ENCODE peak calls at places on chromosome 11, in five cellular contexts. I is HepG2, A is GM12878, P is GM23338, N is K562. B is an unnamed sample.

GRCh38 chr11:115111066-115111465 is 393.1 kb downstream of the CADM1 start:
- DNase-seq in I (no peak), A (no peak), P (no peak), N (no peak), B (no peak)

GRCh38 chr11:76777922-76778321 is 5.2 kb upstream of the TSKU start:
- DNase-seq in I (no peak), A (no peak), P (no peak), N (no peak), B (no peak)

GRCh38 chr11:34811858-34812257 is 104.3 kb downstream of the APIP start:
- DNase-seq in I (no peak), A (no peak), P (no peak), N (no peak), B (no peak)

GRCh38 chr11:128575956-128576340 is 11.4 kb downstream of the ETS1 start:
- DNase-seq in I (no peak), A (no peak), P (no peak), N (no peak), B (no peak)

GRCh38 chr11:95322546-95322945 is 91.5 kb upstream of the SESN3 start:
- DNase-seq in I (no peak), A (no peak), P (no peak), N (no peak), B (no peak)

GRCh38 chr11:27571151-27571840 is 64.7 kb upstream of the LIN7C start:
- DNase-seq in I (no peak), A (no peak), P (peak), N (no peak), B (no peak)

GRCh38 chr11:78790784-78791183 is 216.1 kb upstream of the NARS2 start:
- DNase-seq in I (no peak), A (no peak), P (no peak), N (no peak), B (no peak)

GRCh38 chr11:111194789-111195188 is 50.7 kb upstream of the POU2AF2 start:
- DNase-seq in I (no peak), A (no peak), P (no peak), N (no peak), B (no peak)

GRCh38 chr11:86790073-86790727 is 10.1 kb upstream of the PRSS23 start:
- DNase-seq in I (no peak), A (no peak), P (no peak), N (no peak), B (peak)

GRCh38 chr11:9972917-9973504 is 309.1 kb downstream of the SWAP70 start:
- DNase-seq in I (peak), A (no peak), P (peak), N (peak), B (peak)

GRCh38 chr11:117795726-117796455 is 1.1 kb downstream of the DSCAML1 start:
- DNase-seq in I (no peak), A (no peak), P (peak), N (no peak), B (no peak)

GRCh38 chr11:62000539-62001446 is 33.4 kb upstream of the FTH1 start:
- DNase-seq in I (peak), A (no peak), P (no peak), N (no peak), B (no peak)

GRCh38 chr11:33598426-33599069 is 102.1 kb downstream of the C11orf91 start:
- DNase-seq in I (no peak), A (no peak), P (peak), N (no peak), B (no peak)

GRCh38 chr11:1765871-1766718 is 2.4 kb upstream of the CTSD start:
- DNase-seq in I (no peak), A (no peak), P (peak), N (no peak), B (no peak)

GRCh38 chr11:36149538-36150242 is 139.5 kb downstream of the COMMD9 start:
- DNase-seq in I (peak), A (peak), P (peak), N (peak), B (peak)

GRCh38 chr11:10751581-10751940 is 515 bp downstream of the CTR9 start:
- DNase-seq in I (no peak), A (no peak), P (peak), N (peak), B (no peak)

GRCh38 chr11:81874627-81875026 is 859.0 kb downstream of the FAM181B start:
- DNase-seq in I (no peak), A (peak), P (peak), N (no peak), B (no peak)

GRCh38 chr11:20274031-20274430 is 89.5 kb upstream of the HTATIP2 start:
- DNase-seq in I (no peak), A (no peak), P (no peak), N (no peak), B (no peak)

GRCh38 chr11:88064097-88064705 is 111.0 kb downstream of the RAB38 start:
- DNase-seq in I (no peak), A (no peak), P (no peak), N (no peak), B (no peak)

GRCh38 chr11:32221476-32222032 is 130.7 kb downstream of the RCN1 start:
- DNase-seq in I (no peak), A (no peak), P (no peak), N (no peak), B (no peak)

GRCh38 chr11:14266622-14267021 is 92.4 kb downstream of the RRAS2 start:
- DNase-seq in I (no peak), A (no peak), P (no peak), N (no peak), B (no peak)

GRCh38 chr11:10490032-10490397 is 35.0 kb downstream of the AMPD3 start:
- DNase-seq in I (no peak), A (no peak), P (no peak), N (peak), B (no peak)

GRCh38 chr11:97732011-97732632 is 1288.6 kb upstream of the CNTN5 start:
- DNase-seq in I (peak), A (no peak), P (no peak), N (no peak), B (no peak)

GRCh38 chr11:34363363-34364084 is 5.7 kb upstream of the ABTB2 start:
- DNase-seq in I (peak), A (no peak), P (no peak), N (no peak), B (no peak)

GRCh38 chr11:102664001-102664752 is 39.0 kb upstream of the MMP20 start:
- DNase-seq in I (peak), A (no peak), P (peak), N (peak), B (no peak)

GRCh38 chr11:79066456-79067354 is 374.1 kb downstream of the TENM4 start:
- DNase-seq in I (no peak), A (no peak), P (peak), N (no peak), B (no peak)

GRCh38 chr11:103794262-103794661 is 242.2 kb upstream of the DDI1 start:
- DNase-seq in I (no peak), A (no peak), P (no peak), N (no peak), B (no peak)

GRCh38 chr11:110989734-110990133 is 255.8 kb upstream of the POU2AF2 start:
- DNase-seq in I (no peak), A (no peak), P (no peak), N (no peak), B (no peak)

GRCh38 chr11:85823816-85824215 is 12.9 kb upstream of the SYTL2 start:
- DNase-seq in I (no peak), A (no peak), P (no peak), N (no peak), B (no peak)

GRCh38 chr11:69013009-69013951 is at the start of gene MRGPRF:
- DNase-seq in I (no peak), A (no peak), P (peak), N (peak), B (peak)

GRCh38 chr11:117226388-117227385 is 5.2 kb downstream of the PCSK7 start:
- DNase-seq in I (peak), A (peak), P (peak), N (peak), B (peak)

GRCh38 chr11:106231591-106231990 is 154.1 kb downstream of the AASDHPPT start:
- DNase-seq in I (no peak), A (no peak), P (no peak), N (no peak), B (no peak)

GRCh38 chr11:72738199-72739141 is 13.7 kb downstream of the ARAP1 start:
- DNase-seq in I (no peak), A (no peak), P (peak), N (peak), B (no peak)

GRCh38 chr11:92222701-92223100 is 1.9 kb upstream of the FAT3 start:
- DNase-seq in I (no peak), A (no peak), P (no peak), N (no peak), B (no peak)

GRCh38 chr11:66142370-66143263 is 72.5 kb downstream of the PACS1 start:
- DNase-seq in I (peak), A (no peak), P (no peak), N (no peak), B (peak)

GRCh38 chr11:131422491-131422890 is 52.1 kb downstream of the NTM start:
- DNase-seq in I (no peak), A (no peak), P (no peak), N (no peak), B (no peak)

GRCh38 chr11:41795004-41795403 is 335.6 kb upstream of the LRRC4C start:
- DNase-seq in I (no peak), A (no peak), P (no peak), N (no peak), B (no peak)

GRCh38 chr11:19604679-19605375 is 107.8 kb upstream of the NAV2 start:
- DNase-seq in I (no peak), A (no peak), P (no peak), N (no peak), B (no peak)

GRCh38 chr11:43866969-43867368 is 13.7 kb upstream of the ALKBH3 start:
- DNase-seq in I (no peak), A (no peak), P (no peak), N (no peak), B (no peak)

GRCh38 chr11:119101367-119101758 is 290 bp downstream of the DPAGT1 start:
- DNase-seq in I (peak), A (no peak), P (peak), N (peak), B (peak)
- TF ChIP-seq JUNB in I (no peak), A (no peak), P (no peak), N (no peak), B (no peak)

GRCh38 chr11:3232956-3233355 is 739 bp upstream of the MRGPRE start:
- DNase-seq in I (no peak), A (no peak), P (no peak), N (no peak), B (no peak)

GRCh38 chr11:3231550-3231850 is 717 bp downstream of the MRGPRE start:
- DNase-seq in I (no peak), A (no peak), P (no peak), N (no peak), B (no peak)

GRCh38 chr11:3237119-3237518 is 4.9 kb upstream of the MRGPRE start:
- DNase-seq in I (no peak), A (no peak), P (no peak), N (no peak), B (no peak)

GRCh38 chr11:3231851-3232744 is at the start of gene MRGPRE:
- DNase-seq in I (no peak), A (no peak), P (peak), N (peak), B (no peak)

GRCh38 chr11:3234846-3235245 is 2.6 kb upstream of the MRGPRE start:
- DNase-seq in I (no peak), A (no peak), P (no peak), N (no peak), B (no peak)
- TF ChIP-seq CTCF in I (no peak), A (no peak), P (no peak), N (no peak), B (no peak)

GRCh38 chr11:121358775-121359174 is 66.2 kb downstream of the SC5D start:
- DNase-seq in I (no peak), A (no peak), P (no peak), N (no peak), B (no peak)
- TF ChIP-seq JUNB in I (no peak), A (no peak), P (no peak), N (no peak), B (no peak)

GRCh38 chr11:125869526-125869925 is 17.9 kb upstream of the HYLS1 start:
- DNase-seq in I (no peak), A (no peak), P (no peak), N (no peak), B (no peak)
- TF ChIP-seq CTCF in I (peak), A (no peak), P (peak), N (no peak), B (no peak)

GRCh38 chr11:64883575-64883974 is 5.2 kb upstream of the EHD1 start:
- DNase-seq in I (no peak), A (no peak), P (no peak), N (no peak), B (no peak)

GRCh38 chr11:64884019-64884418 is 5.6 kb upstream of the EHD1 start:
- DNase-seq in I (no peak), A (no peak), P (no peak), N (no peak), B (no peak)

GRCh38 chr11:64887234-64887756 is 8.9 kb upstream of the EHD1 start:
- DNase-seq in I (no peak), A (no peak), P (no peak), N (no peak), B (no peak)

GRCh38 chr11:64887757-64888405 is 9.5 kb upstream of the EHD1 start:
- DNase-seq in I (peak), A (no peak), P (peak), N (peak), B (peak)

GRCh38 chr11:64885367-64886286 is 7.2 kb upstream of the EHD1 start:
- DNase-seq in I (peak), A (no peak), P (no peak), N (peak), B (peak)
- TF ChIP-seq JUNB in I (peak), A (no peak), P (no peak), N (no peak), B (no peak)

DNA sequence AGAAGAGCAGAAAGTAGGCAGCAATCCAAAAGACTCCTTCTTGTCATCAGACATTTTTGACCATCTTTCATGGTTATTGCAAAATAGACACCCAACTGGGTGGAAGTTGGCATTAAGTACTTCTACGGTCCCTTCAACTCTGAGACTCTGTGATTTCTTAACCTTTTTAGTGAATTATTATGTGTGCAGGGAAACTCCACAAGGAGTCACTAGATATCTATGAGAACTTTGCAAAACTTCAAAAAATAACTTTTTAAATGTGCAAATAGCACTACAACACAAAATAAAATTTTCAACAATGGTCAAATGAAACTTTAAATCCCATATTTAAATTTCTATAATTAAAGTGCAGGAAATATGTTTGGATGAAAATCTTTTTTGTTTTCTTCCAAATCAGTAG is 88.7 kb downstream of the SLC17A6 start:
- DNase-seq in I (no peak), A (no peak), P (no peak), N (no peak), B (no peak)
- TF ChIP-seq CTCF in I (no peak), A (no peak), P (no peak), N (no peak), B (no peak)

GRCh38 chr11:71322861-71323582 is 70.6 kb upstream of the SHANK2 start:
- DNase-seq in I (no peak), A (no peak), P (no peak), N (no peak), B (no peak)
- TF ChIP-seq JUNB in I (no peak), A (no peak), P (no peak), N (no peak), B (no peak)

GRCh38 chr11:75375626-75376025 is 23.7 kb upstream of the RPS3 start:
- DNase-seq in I (no peak), A (no peak), P (no peak), N (no peak), B (no peak)

GRCh38 chr11:75374646-75375045 is 23.2 kb upstream of the ARRB1 start:
- DNase-seq in I (no peak), A (no peak), P (no peak), N (no peak), B (no peak)

GRCh38 chr11:75380245-75380644 is 19.1 kb upstream of the RPS3 start:
- DNase-seq in I (no peak), A (no peak), P (no peak), N (no peak), B (no peak)

GRCh38 chr11:75371930-75372876 is 20.7 kb upstream of the ARRB1 start:
- DNase-seq in I (peak), A (no peak), P (no peak), N (no peak), B (peak)

DNA sequence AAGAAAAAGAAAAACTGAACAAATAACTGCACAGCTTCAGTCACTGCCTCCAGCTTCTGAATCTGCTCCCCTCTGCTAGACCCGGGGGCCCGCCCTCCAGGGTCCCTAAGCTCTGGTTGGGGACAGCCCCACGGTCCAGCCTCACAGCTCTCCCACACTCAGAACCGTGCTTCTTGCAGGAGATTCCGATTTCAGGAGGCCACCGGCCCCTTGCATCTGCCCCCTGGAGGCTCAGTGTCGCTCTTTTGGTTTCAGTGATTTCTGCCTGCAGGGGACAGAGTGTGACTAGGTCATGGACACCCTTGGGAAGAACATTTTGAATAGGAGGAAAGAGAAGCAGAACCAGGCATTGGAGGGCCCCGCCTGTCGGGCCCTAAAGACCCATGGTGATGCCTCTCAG is 23.1 kb upstream of the RPS3 start:
- DNase-seq in I (no peak), A (no peak), P (peak), N (peak), B (no peak)
- TF ChIP-seq CTCF in I (peak), A (peak), P (peak), N (peak), B (no peak)

B was measured in A549.